ENCODE peak calls at places on chromosomes 1 and 21, in eight cellular contexts. One of them, this sample, is unnamed.

GRCh38 chr1:87902830-87903614 is 574.3 kb downstream of the LMO4 start:
- DNase-seq in mucosa of descending colon: no peak
- DNase-seq in foreskin fibroblast: no peak
- DNase-seq in right lobe of liver: no peak
- DNase-seq in spleen: no peak
- DNase-seq in HCT116: no peak
- DNase-seq in AG10803: peak
- DNase-seq in left ventricle myocardium inferior: no peak
- DNase-seq in this sample: no peak

GRCh38 chr1:36879613-36880012 is 154.7 kb downstream of the GRIK3 start:
- DNase-seq in left ventricle myocardium inferior: no peak
- DNase-seq in right lobe of liver: no peak
- DNase-seq in spleen: no peak
- DNase-seq in AG10803: no peak
- DNase-seq in foreskin fibroblast: no peak
- DNase-seq in mucosa of descending colon: no peak
- DNase-seq in HCT116: no peak
- DNase-seq in this sample: no peak

GRCh38 chr1:40306296-40306695 is 10.8 kb downstream of the COL9A2 start:
- DNase-seq in spleen: no peak
- DNase-seq in mucosa of descending colon: no peak
- DNase-seq in left ventricle myocardium inferior: no peak
- DNase-seq in foreskin fibroblast: no peak
- DNase-seq in AG10803: no peak
- DNase-seq in right lobe of liver: no peak
- DNase-seq in HCT116: no peak
- DNase-seq in this sample: no peak

GRCh38 chr21:44958471-44959191 is 18.8 kb downstream of the SLX9 start:
- DNase-seq in AG10803: peak
- DNase-seq in spleen: peak
- DNase-seq in left ventricle myocardium inferior: peak
- DNase-seq in mucosa of descending colon: no peak
- DNase-seq in foreskin fibroblast: peak
- DNase-seq in right lobe of liver: peak
- DNase-seq in HCT116: no peak
- DNase-seq in this sample: no peak

GRCh38 chr1:115220340-115221030 is 117.6 kb downstream of the NGF start:
- DNase-seq in HCT116: no peak
- DNase-seq in spleen: no peak
- DNase-seq in AG10803: no peak
- DNase-seq in left ventricle myocardium inferior: no peak
- DNase-seq in foreskin fibroblast: no peak
- DNase-seq in mucosa of descending colon: no peak
- DNase-seq in right lobe of liver: no peak
- DNase-seq in this sample: no peak

GRCh38 chr1:223079498-223079897 is 63.5 kb downstream of the TLR5 start:
- DNase-seq in mucosa of descending colon: no peak
- DNase-seq in foreskin fibroblast: no peak
- DNase-seq in left ventricle myocardium inferior: no peak
- DNase-seq in spleen: no peak
- DNase-seq in right lobe of liver: peak
- DNase-seq in HCT116: no peak
- DNase-seq in AG10803: no peak
- DNase-seq in this sample: no peak

GRCh38 chr1:224852901-224853568 is 76.4 kb upstream of the DNAH14 start:
- DNase-seq in foreskin fibroblast: peak
- DNase-seq in right lobe of liver: no peak
- DNase-seq in AG10803: peak
- DNase-seq in spleen: no peak
- DNase-seq in HCT116: peak
- DNase-seq in mucosa of descending colon: no peak
- DNase-seq in left ventricle myocardium inferior: no peak
- DNase-seq in this sample: no peak

GRCh38 chr1:167934407-167935251 is 1.9 kb upstream of the DCAF6 start:
- DNase-seq in left ventricle myocardium inferior: no peak
- DNase-seq in spleen: peak
- DNase-seq in AG10803: peak
- DNase-seq in foreskin fibroblast: peak
- DNase-seq in HCT116: no peak
- DNase-seq in mucosa of descending colon: no peak
- DNase-seq in right lobe of liver: no peak
- DNase-seq in this sample: no peak

GRCh38 chr1:95233321-95233736 is 681 bp upstream of the RWDD3 start:
- DNase-seq in spleen: peak
- DNase-seq in mucosa of descending colon: peak
- DNase-seq in right lobe of liver: peak
- DNase-seq in foreskin fibroblast: peak
- DNase-seq in HCT116: no peak
- DNase-seq in AG10803: peak
- DNase-seq in left ventricle myocardium inferior: peak
- DNase-seq in this sample: no peak

GRCh38 chr1:118948796-118949195 is 39.3 kb downstream of the TBX15 start:
- DNase-seq in left ventricle myocardium inferior: no peak
- DNase-seq in mucosa of descending colon: no peak
- DNase-seq in foreskin fibroblast: no peak
- DNase-seq in spleen: no peak
- DNase-seq in right lobe of liver: no peak
- DNase-seq in AG10803: no peak
- DNase-seq in HCT116: no peak
- DNase-seq in this sample: no peak

GRCh38 chr1:55214903-55215193 is 316 bp downstream of the USP24 start:
- DNase-seq in AG10803: peak
- DNase-seq in right lobe of liver: no peak
- DNase-seq in HCT116: no peak
- DNase-seq in left ventricle myocardium inferior: peak
- DNase-seq in foreskin fibroblast: no peak
- DNase-seq in spleen: no peak
- DNase-seq in mucosa of descending colon: peak
- DNase-seq in this sample: no peak

GRCh38 chr1:226111109-226111864 is 48.8 kb downstream of the H3-3A start:
- DNase-seq in mucosa of descending colon: no peak
- DNase-seq in spleen: no peak
- DNase-seq in left ventricle myocardium inferior: no peak
- DNase-seq in right lobe of liver: no peak
- DNase-seq in HCT116: no peak
- DNase-seq in AG10803: no peak
- DNase-seq in foreskin fibroblast: no peak
- DNase-seq in this sample: no peak

GRCh38 chr1:177013273-177013672 is 151.2 kb downstream of the ASTN1 start:
- DNase-seq in HCT116: no peak
- DNase-seq in left ventricle myocardium inferior: no peak
- DNase-seq in foreskin fibroblast: no peak
- DNase-seq in spleen: no peak
- DNase-seq in mucosa of descending colon: no peak
- DNase-seq in AG10803: no peak
- DNase-seq in right lobe of liver: no peak
- DNase-seq in this sample: no peak

GRCh38 chr1:197174818-197175217 is 28.3 kb upstream of the ASPM start:
- DNase-seq in foreskin fibroblast: no peak
- DNase-seq in HCT116: no peak
- DNase-seq in AG10803: no peak
- DNase-seq in right lobe of liver: no peak
- DNase-seq in left ventricle myocardium inferior: no peak
- DNase-seq in mucosa of descending colon: no peak
- DNase-seq in spleen: no peak
- DNase-seq in this sample: no peak

GRCh38 chr21:38853421-38853919 is 47.7 kb downstream of the ETS2 start:
- DNase-seq in right lobe of liver: peak
- DNase-seq in foreskin fibroblast: peak
- DNase-seq in HCT116: peak
- DNase-seq in spleen: no peak
- DNase-seq in mucosa of descending colon: no peak
- DNase-seq in AG10803: peak
- DNase-seq in left ventricle myocardium inferior: no peak
- DNase-seq in this sample: no peak

GRCh38 chr1:54114955-54115354 is 37.8 kb downstream of the CDCP2 start:
- DNase-seq in AG10803: no peak
- DNase-seq in left ventricle myocardium inferior: no peak
- DNase-seq in HCT116: no peak
- DNase-seq in right lobe of liver: no peak
- DNase-seq in foreskin fibroblast: no peak
- DNase-seq in mucosa of descending colon: no peak
- DNase-seq in spleen: peak
- DNase-seq in this sample: no peak

DNA sequence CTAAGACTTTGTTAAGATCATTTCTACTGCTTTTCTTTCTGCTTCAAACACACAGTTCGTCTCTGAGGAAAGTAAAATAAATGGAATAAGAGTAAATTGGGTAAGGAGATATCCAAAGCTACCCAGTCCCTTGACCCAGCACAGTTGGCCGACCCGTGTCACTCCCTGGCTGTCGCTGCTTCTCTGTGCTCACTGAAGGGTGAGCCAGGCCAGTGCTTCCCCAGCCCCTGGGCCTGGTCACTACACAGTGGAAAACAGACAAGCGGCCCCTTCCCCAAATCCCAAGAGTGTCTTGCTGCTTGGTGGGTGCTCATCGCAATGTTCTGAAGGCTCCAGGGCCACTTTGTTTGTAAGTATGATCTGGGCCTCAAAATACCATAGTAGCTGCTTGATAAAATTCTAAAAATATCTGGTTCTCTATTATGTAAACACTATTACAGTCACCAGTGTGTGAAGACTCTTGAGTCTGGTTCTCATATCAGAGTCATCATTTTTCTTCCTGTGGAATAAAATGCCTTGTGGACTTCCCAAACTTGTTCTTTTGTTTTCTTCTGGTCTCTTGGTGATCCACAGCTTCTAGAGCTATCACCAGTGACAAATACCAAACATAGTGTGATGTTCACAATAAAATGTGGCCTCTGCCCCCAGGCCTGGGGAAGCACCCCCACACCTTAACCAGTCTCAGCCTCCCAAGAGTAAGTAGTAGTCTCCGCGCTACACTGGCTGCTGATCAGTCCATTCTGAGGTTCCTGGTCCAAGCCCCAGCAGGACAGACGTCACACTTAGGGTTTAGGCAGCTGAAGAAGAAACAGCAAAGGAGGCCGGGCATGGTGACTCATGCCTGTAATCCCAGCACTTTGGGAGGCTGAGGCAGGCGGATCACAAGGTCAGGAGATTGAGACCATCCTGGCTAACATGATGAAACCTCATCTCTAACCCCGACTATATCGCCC is 106.2 kb downstream of the DHRS3 start:
- DNase-seq in foreskin fibroblast: no peak
- DNase-seq in mucosa of descending colon: no peak
- DNase-seq in right lobe of liver: no peak
- DNase-seq in AG10803: peak
- DNase-seq in spleen: no peak
- DNase-seq in left ventricle myocardium inferior: no peak
- DNase-seq in HCT116: no peak
- DNase-seq in this sample: no peak
- H3K4me3 ChIP-seq in foreskin fibroblast: no peak
- H3K4me3 ChIP-seq in mucosa of descending colon: no peak
- H3K4me3 ChIP-seq in right lobe of liver: no peak
- H3K4me3 ChIP-seq in AG10803: no peak
- H3K4me3 ChIP-seq in spleen: no peak
- H3K4me3 ChIP-seq in left ventricle myocardium inferior: peak
- H3K4me3 ChIP-seq in HCT116: no peak
- H3K4me3 ChIP-seq in this sample: no peak

DNA sequence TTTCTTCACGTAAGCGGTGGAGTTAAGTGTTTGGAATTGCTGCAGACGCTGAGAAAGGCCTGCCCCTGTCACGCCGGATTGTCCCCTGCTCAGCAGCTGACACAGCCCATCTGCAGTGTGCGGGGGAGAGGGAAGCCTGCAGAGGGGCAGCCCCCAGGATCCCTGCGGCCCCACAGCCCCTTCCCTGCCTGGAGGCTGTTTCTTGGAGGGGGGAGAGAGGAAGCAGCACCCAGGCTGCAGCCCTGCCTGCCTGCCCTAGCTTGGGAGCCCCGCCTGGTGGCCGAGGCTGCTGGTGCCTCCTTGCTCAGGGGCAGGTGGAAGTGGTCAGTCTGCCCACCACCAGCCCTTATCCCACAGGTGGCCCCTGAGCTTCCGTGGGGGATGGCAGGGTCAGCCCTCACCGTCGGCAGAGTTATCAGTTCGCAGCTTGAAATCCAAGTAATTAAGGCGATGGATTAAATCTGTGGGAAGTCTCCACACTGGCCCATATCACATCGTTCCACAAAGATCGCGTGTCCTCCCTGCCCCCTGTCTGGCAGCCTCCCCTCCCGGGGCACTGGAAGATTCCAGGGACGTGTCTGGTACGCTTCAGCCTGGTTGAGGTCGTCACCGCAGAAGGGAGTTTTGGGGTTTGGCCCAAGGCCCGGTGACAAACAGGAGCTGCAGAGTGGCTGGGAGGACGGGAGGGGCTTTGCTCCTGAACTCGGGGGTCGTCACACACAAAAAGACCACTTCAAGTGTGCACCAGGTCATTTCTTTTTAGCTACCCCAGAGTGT is 50.9 kb downstream of the PRDM16 start:
- DNase-seq in foreskin fibroblast: no peak
- DNase-seq in AG10803: no peak
- DNase-seq in mucosa of descending colon: no peak
- DNase-seq in right lobe of liver: no peak
- DNase-seq in HCT116: no peak
- DNase-seq in left ventricle myocardium inferior: no peak
- DNase-seq in spleen: no peak
- DNase-seq in this sample: no peak
- TF ChIP-seq CTCF in foreskin fibroblast: no peak
- TF ChIP-seq CTCF in AG10803: no peak
- TF ChIP-seq CTCF in mucosa of descending colon: no peak
- TF ChIP-seq CTCF in right lobe of liver: no peak
- TF ChIP-seq CTCF in HCT116: no peak
- TF ChIP-seq CTCF in left ventricle myocardium inferior: no peak
- TF ChIP-seq CTCF in spleen: peak
- TF ChIP-seq CTCF in this sample: no peak

DNA sequence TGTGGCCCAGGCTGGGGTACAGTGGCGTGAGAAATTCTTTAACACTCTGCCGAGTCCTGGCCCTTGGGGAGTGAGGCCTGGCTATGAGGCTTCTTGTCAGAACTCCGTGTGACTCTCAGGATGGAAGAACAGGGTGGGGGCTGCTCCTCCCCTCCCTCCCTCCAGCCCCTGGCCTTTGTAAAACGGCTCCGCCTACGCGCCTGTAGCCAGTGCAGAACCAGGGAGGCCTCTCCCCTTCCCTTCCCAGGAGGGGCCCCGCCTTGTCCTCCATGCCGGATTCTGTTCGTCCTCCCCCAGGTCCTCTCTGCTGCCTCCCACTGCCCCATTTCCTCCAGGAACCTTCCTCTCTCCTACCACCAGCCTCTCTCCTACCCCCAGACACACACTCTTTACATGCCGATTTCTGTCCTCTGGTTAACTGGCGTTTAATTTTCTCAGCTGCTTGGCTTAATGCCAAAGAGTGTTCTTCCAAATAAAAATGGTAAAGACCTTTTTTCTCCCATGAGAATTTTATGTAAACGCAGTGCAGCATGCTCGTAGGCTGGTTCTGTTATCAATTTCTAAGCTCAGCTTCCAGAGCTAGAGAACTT is 21.0 kb downstream of the PDE9A start:
- DNase-seq in left ventricle myocardium inferior: peak
- DNase-seq in mucosa of descending colon: no peak
- DNase-seq in AG10803: no peak
- DNase-seq in right lobe of liver: no peak
- DNase-seq in foreskin fibroblast: no peak
- DNase-seq in HCT116: no peak
- DNase-seq in spleen: no peak
- DNase-seq in this sample: no peak
- H3K4me3 ChIP-seq in left ventricle myocardium inferior: peak
- H3K4me3 ChIP-seq in mucosa of descending colon: no peak
- H3K4me3 ChIP-seq in AG10803: no peak
- H3K4me3 ChIP-seq in right lobe of liver: no peak
- H3K4me3 ChIP-seq in foreskin fibroblast: no peak
- H3K4me3 ChIP-seq in HCT116: no peak
- H3K4me3 ChIP-seq in spleen: no peak
- H3K4me3 ChIP-seq in this sample: no peak

GRCh38 chr1:109282952-109283747 is at the start of gene PSRC1:
- DNase-seq in HCT116: peak
- DNase-seq in spleen: peak
- DNase-seq in right lobe of liver: peak
- DNase-seq in left ventricle myocardium inferior: peak
- DNase-seq in foreskin fibroblast: peak
- DNase-seq in mucosa of descending colon: peak
- DNase-seq in AG10803: peak
- DNase-seq in this sample: peak
- TF ChIP-seq CTCF in HCT116: no peak
- TF ChIP-seq CTCF in spleen: peak
- TF ChIP-seq CTCF in right lobe of liver: peak
- TF ChIP-seq CTCF in left ventricle myocardium inferior: peak
- TF ChIP-seq CTCF in foreskin fibroblast: peak
- TF ChIP-seq CTCF in mucosa of descending colon: peak
- TF ChIP-seq CTCF in AG10803: peak
- TF ChIP-seq CTCF in this sample: peak